ENCODE peak calls at places on chromosomes 13 and 19, in nine cellular contexts. One of them, this sample, is unnamed.

GRCh38 chr19:48997972-48998371 is 4.3 kb downstream of the RUVBL2 start:
- DNase-seq in anterior cingulate cortex: no peak
- DNase-seq in stomach: peak; percentile 56
- DNase-seq in T-cell: peak; percentile 39
- DNase-seq in HFF-Myc: no peak
- DNase-seq in NCI-H1694: peak; percentile 51
- DNase-seq in heart left ventricle: no peak
- DNase-seq in H4: no peak
- DNase-seq in A549: peak; percentile 85
- DNase-seq in this sample: peak; percentile 67

GRCh38 chr13:28527629-28528028 is 32.7 kb upstream of the FLT1 start:
- DNase-seq in NCI-H1694: no peak
- DNase-seq in A549: no peak
- DNase-seq in HFF-Myc: no peak
- DNase-seq in anterior cingulate cortex: no peak
- DNase-seq in T-cell: no peak
- DNase-seq in H4: no peak
- DNase-seq in heart left ventricle: no peak
- DNase-seq in stomach: no peak
- DNase-seq in this sample: no peak

GRCh38 chr13:77980592-77980991 is 62.0 kb upstream of the EDNRB start:
- DNase-seq in H4: peak; percentile 44
- DNase-seq in heart left ventricle: peak; percentile 23
- DNase-seq in NCI-H1694: no peak
- DNase-seq in A549: peak; percentile 31
- DNase-seq in HFF-Myc: peak; percentile 17
- DNase-seq in anterior cingulate cortex: no peak
- DNase-seq in T-cell: no peak
- DNase-seq in stomach: no peak
- DNase-seq in this sample: peak; percentile 81

GRCh38 chr19:13861392-13861713 is 15.6 kb upstream of the NANOS3 start:
- DNase-seq in H4: no peak
- DNase-seq in NCI-H1694: no peak
- DNase-seq in T-cell: no peak
- DNase-seq in heart left ventricle: peak; percentile 47
- DNase-seq in anterior cingulate cortex: no peak
- DNase-seq in HFF-Myc: no peak
- DNase-seq in stomach: no peak
- DNase-seq in A549: no peak
- DNase-seq in this sample: no peak

GRCh38 chr19:7709932-7710460 is 8.1 kb upstream of the FCER2 start:
- DNase-seq in heart left ventricle: no peak
- DNase-seq in NCI-H1694: no peak
- DNase-seq in stomach: no peak
- DNase-seq in A549: no peak
- DNase-seq in T-cell: no peak
- DNase-seq in H4: no peak
- DNase-seq in HFF-Myc: no peak
- DNase-seq in anterior cingulate cortex: no peak
- DNase-seq in this sample: no peak

GRCh38 chr13:20512042-20512683 is 13.5 kb downstream of the CRYL1 start:
- DNase-seq in NCI-H1694: no peak
- DNase-seq in H4: no peak
- DNase-seq in A549: no peak
- DNase-seq in heart left ventricle: no peak
- DNase-seq in stomach: no peak
- DNase-seq in T-cell: no peak
- DNase-seq in HFF-Myc: no peak
- DNase-seq in anterior cingulate cortex: no peak
- DNase-seq in this sample: no peak

GRCh38 chr13:71754407-71754974 is 112.5 kb downstream of the DACH1 start:
- DNase-seq in A549: no peak
- DNase-seq in T-cell: no peak
- DNase-seq in HFF-Myc: no peak
- DNase-seq in heart left ventricle: peak; percentile 35
- DNase-seq in stomach: no peak
- DNase-seq in H4: no peak
- DNase-seq in anterior cingulate cortex: no peak
- DNase-seq in NCI-H1694: no peak
- DNase-seq in this sample: no peak

GRCh38 chr13:104937881-104938280 is 1597.6 kb downstream of the EFNB2 start:
- DNase-seq in H4: peak; percentile 10
- DNase-seq in stomach: no peak
- DNase-seq in anterior cingulate cortex: no peak
- DNase-seq in A549: no peak
- DNase-seq in NCI-H1694: no peak
- DNase-seq in T-cell: no peak
- DNase-seq in HFF-Myc: no peak
- DNase-seq in heart left ventricle: no peak
- DNase-seq in this sample: no peak

GRCh38 chr19:13996928-13997636 is 9.0 kb downstream of the RFX1 start:
- DNase-seq in A549: no peak
- DNase-seq in NCI-H1694: no peak
- DNase-seq in stomach: no peak
- DNase-seq in anterior cingulate cortex: no peak
- DNase-seq in H4: no peak
- DNase-seq in T-cell: no peak
- DNase-seq in HFF-Myc: no peak
- DNase-seq in heart left ventricle: peak; percentile 18
- DNase-seq in this sample: no peak

GRCh38 chr13:47337781-47338507 is 441.1 kb upstream of the HTR2A start:
- DNase-seq in heart left ventricle: no peak
- DNase-seq in stomach: no peak
- DNase-seq in T-cell: no peak
- DNase-seq in A549: no peak
- DNase-seq in NCI-H1694: no peak
- DNase-seq in H4: no peak
- DNase-seq in anterior cingulate cortex: no peak
- DNase-seq in HFF-Myc: no peak
- DNase-seq in this sample: peak; percentile 97

GRCh38 chr19:1873524-1874473 is 10.4 kb upstream of the KLF16 start:
- DNase-seq in heart left ventricle: no peak
- DNase-seq in anterior cingulate cortex: peak; percentile 75
- DNase-seq in A549: no peak
- DNase-seq in NCI-H1694: no peak
- DNase-seq in HFF-Myc: no peak
- DNase-seq in H4: no peak
- DNase-seq in stomach: peak; percentile 77
- DNase-seq in T-cell: no peak
- DNase-seq in this sample: peak; percentile 47

GRCh38 chr13:44978328-44978727 is 10.9 kb downstream of the NUFIP1 start:
- DNase-seq in T-cell: no peak
- DNase-seq in heart left ventricle: no peak
- DNase-seq in NCI-H1694: no peak
- DNase-seq in H4: no peak
- DNase-seq in anterior cingulate cortex: no peak
- DNase-seq in A549: no peak
- DNase-seq in HFF-Myc: no peak
- DNase-seq in stomach: no peak
- DNase-seq in this sample: no peak

GRCh38 chr19:16061943-16062342 is 14.4 kb upstream of the TPM4 start:
- DNase-seq in T-cell: peak; percentile 30
- DNase-seq in anterior cingulate cortex: no peak
- DNase-seq in H4: no peak
- DNase-seq in HFF-Myc: no peak
- DNase-seq in heart left ventricle: no peak
- DNase-seq in stomach: no peak
- DNase-seq in NCI-H1694: no peak
- DNase-seq in A549: no peak
- DNase-seq in this sample: no peak

GRCh38 chr19:12464769-12465725 is 19.6 kb downstream of the ZNF709 start:
- DNase-seq in H4: no peak
- DNase-seq in NCI-H1694: no peak
- DNase-seq in HFF-Myc: no peak
- DNase-seq in T-cell: no peak
- DNase-seq in A549: no peak
- DNase-seq in stomach: no peak
- DNase-seq in anterior cingulate cortex: no peak
- DNase-seq in heart left ventricle: no peak
- DNase-seq in this sample: no peak

GRCh38 chr19:48616041-48616436 is 1.2 kb upstream of the FAM83E start:
- DNase-seq in anterior cingulate cortex: no peak
- DNase-seq in stomach: no peak
- DNase-seq in T-cell: no peak
- DNase-seq in NCI-H1694: no peak
- DNase-seq in heart left ventricle: no peak
- DNase-seq in A549: no peak
- DNase-seq in H4: no peak
- DNase-seq in HFF-Myc: no peak
- DNase-seq in this sample: no peak

GRCh38 chr19:755063-755462 is 4.2 kb downstream of the MISP start:
- DNase-seq in heart left ventricle: no peak
- DNase-seq in T-cell: no peak
- DNase-seq in A549: no peak
- DNase-seq in NCI-H1694: no peak
- DNase-seq in anterior cingulate cortex: no peak
- DNase-seq in stomach: no peak
- DNase-seq in HFF-Myc: no peak
- DNase-seq in H4: no peak
- DNase-seq in this sample: no peak

GRCh38 chr13:80390338-80390737 is 49.4 kb upstream of the SPRY2 start:
- DNase-seq in A549: no peak
- DNase-seq in T-cell: no peak
- DNase-seq in heart left ventricle: no peak
- DNase-seq in NCI-H1694: no peak
- DNase-seq in anterior cingulate cortex: no peak
- DNase-seq in stomach: no peak
- DNase-seq in HFF-Myc: no peak
- DNase-seq in H4: no peak
- DNase-seq in this sample: no peak

GRCh38 chr13:30111810-30112209 is 195.5 kb downstream of the KATNAL1 start:
- DNase-seq in stomach: no peak
- DNase-seq in heart left ventricle: no peak
- DNase-seq in T-cell: no peak
- DNase-seq in anterior cingulate cortex: no peak
- DNase-seq in HFF-Myc: no peak
- DNase-seq in NCI-H1694: no peak
- DNase-seq in H4: no peak
- DNase-seq in A549: peak; percentile 6
- DNase-seq in this sample: no peak

GRCh38 chr13:51331354-51331861 is 8.1 kb upstream of the SERPINE3 start:
- DNase-seq in HFF-Myc: no peak
- DNase-seq in H4: no peak
- DNase-seq in heart left ventricle: no peak
- DNase-seq in A549: no peak
- DNase-seq in T-cell: no peak
- DNase-seq in NCI-H1694: no peak
- DNase-seq in stomach: no peak
- DNase-seq in anterior cingulate cortex: no peak
- DNase-seq in this sample: no peak

GRCh38 chr19:53865918-53866696 is 1.6 kb upstream of the MYADM start:
- DNase-seq in heart left ventricle: peak; percentile 87
- DNase-seq in anterior cingulate cortex: peak; percentile 82
- DNase-seq in stomach: peak; percentile 71
- DNase-seq in A549: peak; percentile 92
- DNase-seq in T-cell: peak; percentile 61
- DNase-seq in HFF-Myc: no peak
- DNase-seq in NCI-H1694: no peak
- DNase-seq in H4: peak; percentile 69
- DNase-seq in this sample: peak; percentile 45

GRCh38 chr19:4278926-4279529 is at the start of gene SHD:
- DNase-seq in stomach: no peak
- DNase-seq in anterior cingulate cortex: peak; percentile 9
- DNase-seq in HFF-Myc: no peak
- DNase-seq in heart left ventricle: no peak
- DNase-seq in T-cell: no peak
- DNase-seq in NCI-H1694: no peak
- DNase-seq in A549: no peak
- DNase-seq in H4: no peak
- DNase-seq in this sample: no peak

GRCh38 chr19:28159065-28159464 is 1053.9 kb downstream of the UQCRFS1 start:
- DNase-seq in HFF-Myc: no peak
- DNase-seq in A549: no peak
- DNase-seq in anterior cingulate cortex: no peak
- DNase-seq in heart left ventricle: no peak
- DNase-seq in stomach: no peak
- DNase-seq in H4: no peak
- DNase-seq in T-cell: no peak
- DNase-seq in NCI-H1694: no peak
- DNase-seq in this sample: no peak

GRCh38 chr13:73224708-73225107 is 165.9 kb downstream of the KLF5 start:
- DNase-seq in A549: no peak
- DNase-seq in H4: peak; percentile 37
- DNase-seq in heart left ventricle: no peak
- DNase-seq in anterior cingulate cortex: no peak
- DNase-seq in NCI-H1694: no peak
- DNase-seq in stomach: no peak
- DNase-seq in HFF-Myc: no peak
- DNase-seq in T-cell: no peak
- DNase-seq in this sample: peak; percentile 63

GRCh38 chr19:13159713-13160112 is 9.5 kb downstream of the IER2 start:
- DNase-seq in stomach: no peak
- DNase-seq in H4: no peak
- DNase-seq in anterior cingulate cortex: no peak
- DNase-seq in heart left ventricle: no peak
- DNase-seq in T-cell: no peak
- DNase-seq in NCI-H1694: no peak
- DNase-seq in HFF-Myc: no peak
- DNase-seq in A549: no peak
- DNase-seq in this sample: no peak

GRCh38 chr13:108877300-108877699 is 247.9 kb downstream of the MYO16 start:
- DNase-seq in heart left ventricle: peak; percentile 32
- DNase-seq in T-cell: no peak
- DNase-seq in NCI-H1694: no peak
- DNase-seq in anterior cingulate cortex: no peak
- DNase-seq in A549: no peak
- DNase-seq in H4: no peak
- DNase-seq in HFF-Myc: no peak
- DNase-seq in stomach: no peak
- DNase-seq in this sample: peak; percentile 43

GRCh38 chr19:33273881-33274662 is 28.3 kb downstream of the CEBPA start:
- DNase-seq in stomach: peak; percentile 73
- DNase-seq in H4: peak; percentile 93
- DNase-seq in HFF-Myc: peak; percentile 78
- DNase-seq in NCI-H1694: no peak
- DNase-seq in heart left ventricle: peak; percentile 57
- DNase-seq in A549: peak; percentile 80
- DNase-seq in anterior cingulate cortex: no peak
- DNase-seq in T-cell: no peak
- DNase-seq in this sample: peak; percentile 95

GRCh38 chr19:55069137-55069858 is 6.3 kb upstream of the RDH13 start:
- DNase-seq in NCI-H1694: no peak
- DNase-seq in HFF-Myc: no peak
- DNase-seq in anterior cingulate cortex: no peak
- DNase-seq in H4: peak; percentile 69
- DNase-seq in stomach: peak; percentile 81
- DNase-seq in A549: peak; percentile 82
- DNase-seq in T-cell: no peak
- DNase-seq in heart left ventricle: peak; percentile 65
- DNase-seq in this sample: peak; percentile 21

GRCh38 chr19:55287361-55288079 is 3.7 kb downstream of the BRSK1 start:
- DNase-seq in NCI-H1694: no peak
- DNase-seq in A549: no peak
- DNase-seq in T-cell: no peak
- DNase-seq in HFF-Myc: no peak
- DNase-seq in heart left ventricle: no peak
- DNase-seq in anterior cingulate cortex: peak; percentile 90
- DNase-seq in stomach: no peak
- DNase-seq in H4: no peak
- DNase-seq in this sample: no peak

GRCh38 chr19:10510301-10510802 is 6.9 kb downstream of the S1PR5 start:
- DNase-seq in H4: no peak
- DNase-seq in anterior cingulate cortex: no peak
- DNase-seq in heart left ventricle: no peak
- DNase-seq in HFF-Myc: no peak
- DNase-seq in stomach: no peak
- DNase-seq in NCI-H1694: no peak
- DNase-seq in T-cell: peak; percentile 65
- DNase-seq in A549: no peak
- DNase-seq in this sample: no peak

GRCh38 chr13:99746857-99747710 is 224.5 kb downstream of the ZIC5 start:
- DNase-seq in anterior cingulate cortex: no peak
- DNase-seq in T-cell: no peak
- DNase-seq in A549: no peak
- DNase-seq in heart left ventricle: no peak
- DNase-seq in stomach: no peak
- DNase-seq in NCI-H1694: no peak
- DNase-seq in H4: no peak
- DNase-seq in HFF-Myc: no peak
- DNase-seq in this sample: no peak

GRCh38 chr13:27954406-27954851 is 14.7 kb downstream of the CDX2 start:
- DNase-seq in heart left ventricle: no peak
- DNase-seq in H4: no peak
- DNase-seq in HFF-Myc: no peak
- DNase-seq in anterior cingulate cortex: no peak
- DNase-seq in A549: peak; percentile 68
- DNase-seq in stomach: peak; percentile 49
- DNase-seq in T-cell: no peak
- DNase-seq in NCI-H1694: no peak
- DNase-seq in this sample: no peak